ENCODE peak calls at places on chromosomes 4 and X, in four cellular contexts. H, Y, T and F are unnamed samples.

GRCh38 chr4:153362184-153362583 is 17.7 kb downstream of the MND1 start:
- DNase-seq in H (no peak), Y (no peak), T (no peak), F (no peak)

GRCh38 chr4:53557601-53558000 is 33.7 kb downstream of the LNX1 start:
- DNase-seq in T (no peak), H (no peak), Y (no peak), F (no peak)

GRCh38 chr4:83219344-83219990 is 65.1 kb downstream of the COQ2 start:
- DNase-seq in T (no peak), Y (peak; percentile 94), H (no peak), F (peak; percentile 3)

GRCh38 chrX:109840585-109840984 is 107.5 kb upstream of the ACSL4 start:
- DNase-seq in H (no peak), Y (no peak), T (peak; percentile 17), F (peak; percentile 95)

GRCh38 chr4:82626251-82626868 is 64.6 kb upstream of the TMEM150C start:
- DNase-seq in H (no peak), Y (no peak), T (no peak), F (no peak)

GRCh38 chrX:123450217-123450616 is 266.1 kb downstream of the GRIA3 start:
- DNase-seq in H (no peak), Y (peak; percentile 43), T (peak; percentile 3), F (no peak)

GRCh38 chrX:144722307-144722706 is 525.0 kb upstream of the SPANXN1 start:
- DNase-seq in Y (no peak), H (peak; percentile 5), T (no peak), F (no peak)

GRCh38 chrX:102546818-102547493 is 30.4 kb upstream of the TMSB15A start:
- DNase-seq in Y (no peak), T (no peak), H (no peak), F (no peak)

GRCh38 chr4:141573678-141574077 is 62.7 kb upstream of the IL15 start:
- DNase-seq in Y (no peak), H (no peak), T (no peak), F (no peak)

GRCh38 chr4:140635606-140636005 is 66.8 kb upstream of the UCP1 start:
- DNase-seq in T (peak; percentile 77), H (no peak), Y (no peak), F (peak; percentile 42)

GRCh38 chrX:679161-679979 is 48.8 kb downstream of the SHOX start:
- DNase-seq in Y (no peak), T (no peak), H (no peak), F (no peak)

GRCh38 chr4:11496313-11496956 is 67.7 kb upstream of the HS3ST1 start:
- DNase-seq in H (no peak), T (no peak), Y (no peak), F (peak; percentile 86)

DNA sequence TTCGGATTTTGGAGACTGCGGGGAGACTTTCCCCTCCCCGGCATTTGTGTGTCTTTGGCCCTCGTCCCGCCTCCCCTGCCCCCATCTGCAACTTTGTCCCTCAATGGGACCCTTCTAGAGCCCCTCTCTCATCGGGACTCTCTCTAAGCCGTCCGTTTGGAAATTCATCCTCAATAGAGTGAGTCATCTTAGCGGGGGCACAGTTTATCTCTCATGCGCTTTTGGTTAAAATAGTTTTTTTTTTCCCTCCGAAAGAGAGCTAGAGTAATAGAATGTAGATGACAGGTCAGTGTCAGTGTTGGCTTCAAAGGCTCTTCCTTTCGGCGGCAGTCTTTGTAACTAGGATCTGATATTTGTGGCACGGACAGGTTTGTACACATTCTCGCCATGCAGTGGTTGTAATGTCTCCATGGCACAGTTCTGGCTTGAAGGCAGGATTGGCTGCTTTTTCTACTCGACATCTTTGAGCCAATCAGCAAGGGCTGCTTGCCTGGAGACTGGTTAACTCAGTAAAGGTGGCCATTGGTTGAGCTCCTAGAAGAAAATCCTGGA is 966 bp downstream of the N4BP2 start:
- DNase-seq in H (no peak), Y (peak; percentile 91), T (peak; percentile 97), F (peak; percentile 97)
- TF ChIP-seq EZH2 in H (no peak), Y (no peak), T (no peak), F (no peak)

GRCh38 chr4:75672461-75673026 is 667 bp downstream of the G3BP2 start:
- DNase-seq in Y (peak; percentile 72), H (no peak), T (peak; percentile 36), F (peak; percentile 18)
- H3K4me1 ChIP-seq in Y (peaks cover 22% of the 10 kb centered on the region), H (peaks cover 6% of the 10 kb centered on the region), T (peaks cover 48% of the 10 kb centered on the region), F (peaks cover 16% of the 10 kb centered on the region)

GRCh38 chr4:24278693-24279092 is 305.7 kb downstream of the DHX15 start:
- DNase-seq in H (no peak), T (no peak), Y (no peak), F (peak; percentile 65)

GRCh38 chr4:24279911-24280375 is 304.4 kb downstream of the DHX15 start:
- DNase-seq in Y (no peak), H (no peak), T (no peak), F (no peak)

GRCh38 chr4:24285759-24286158 is 298.6 kb downstream of the DHX15 start:
- DNase-seq in T (no peak), H (no peak), Y (no peak), F (no peak)

GRCh38 chr4:24279492-24279891 is 304.9 kb downstream of the DHX15 start:
- DNase-seq in Y (no peak), H (no peak), T (no peak), F (no peak)

GRCh38 chr4:24282446-24282845 is 301.9 kb downstream of the DHX15 start:
- DNase-seq in H (no peak), T (no peak), Y (no peak), F (no peak)
- TF ChIP-seq CTCF in H (no peak), T (no peak), Y (no peak), F (no peak)

GRCh38 chr4:996030-996993 is 3.1 kb upstream of the SLC26A1 start:
- DNase-seq in H (no peak), T (no peak), Y (no peak), F (no peak)
- TF ChIP-seq EZH2 in H (no peak), T (no peak), Y (no peak), F (no peak)

GRCh38 chr4:8280876-8281440 is 11.4 kb downstream of the HTRA3 start:
- DNase-seq in T (no peak), H (no peak), Y (no peak), F (no peak)
- H3K4me1 ChIP-seq in T (no peaks in the 10 kb centered on the region), H (no peaks in the 10 kb centered on the region), Y (no peaks in the 10 kb centered on the region), F (peaks cover 27% of the 10 kb centered on the region)

DNA sequence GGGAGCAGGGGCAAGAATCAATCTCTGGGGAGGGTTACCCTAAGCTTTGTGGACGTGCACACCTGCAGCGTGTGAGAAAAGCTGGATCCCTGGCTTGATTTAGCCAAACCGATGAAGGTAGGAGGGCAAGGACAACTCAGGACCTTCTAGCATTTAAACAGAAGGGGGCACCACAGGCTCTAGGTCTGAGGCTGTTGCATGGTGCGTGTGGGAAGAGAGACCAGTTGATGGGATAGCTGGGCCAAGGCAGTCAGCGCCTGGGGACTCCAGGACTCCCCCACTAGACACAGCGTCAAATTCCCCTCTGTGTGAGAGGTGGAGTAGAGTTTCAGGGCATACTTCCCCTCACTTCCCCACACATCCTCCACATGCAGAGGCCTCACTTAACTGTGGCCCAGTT is 4.3 kb downstream of the GABRQ start:
- DNase-seq in H (no peak), Y (no peak), T (no peak), F (no peak)
- TF ChIP-seq CTCF in H (peak; percentile 28), Y (no peak), T (peak; percentile 61), F (no peak)

GRCh38 chr4:42397256-42397634 is at the start of gene SHISA3:
- DNase-seq in Y (peak; percentile 65), H (no peak), T (no peak), F (no peak)
- TF ChIP-seq EZH2 in Y (no peak), H (no peak), T (no peak), F (no peak)

GRCh38 chr4:6943870-6944195 is 34.2 kb downstream of the TBC1D14 start:
- DNase-seq in H (no peak), Y (no peak), T (no peak), F (no peak)
- H3K4me1 ChIP-seq in H (peaks cover 16% of the 10 kb centered on the region), Y (peaks cover 32% of the 10 kb centered on the region), T (peaks cover 55% of the 10 kb centered on the region), F (peaks cover 22% of the 10 kb centered on the region)